ENCODE peak calls at places on chromosomes 7 and 10, in four cellular contexts. Y, J, T and D are unnamed samples.

GRCh38 chr10:43362191-43362839 is 9.1 kb upstream of the FXYD4 start:
- DNase-seq in Y (peak), J (no peak), T (no peak), D (no peak)

GRCh38 chr7:1533569-1534329 is 3.2 kb downstream of the MAFK start:
- DNase-seq in Y (no peak), J (no peak), T (peak), D (no peak)

GRCh38 chr7:111437736-111438135 is 124.6 kb downstream of the IMMP2L start:
- DNase-seq in Y (no peak), J (no peak), T (peak), D (no peak)

GRCh38 chr7:28587211-28587610 is 174.9 kb downstream of the CREB5 start:
- DNase-seq in Y (no peak), J (no peak), T (no peak), D (no peak)

GRCh38 chr7:100162874-100163533 is 4.5 kb upstream of the TRAPPC14 start:
- DNase-seq in Y (no peak), J (no peak), T (no peak), D (no peak)

GRCh38 chr7:106110885-106111670 is 1.0 kb downstream of the SYPL1 start:
- DNase-seq in Y (no peak), J (no peak), T (no peak), D (no peak)

GRCh38 chr10:4623757-4624420 is 202.1 kb upstream of the AKR1E2 start:
- DNase-seq in Y (no peak), J (no peak), T (no peak), D (no peak)

GRCh38 chr7:140526901-140527664 is 47.8 kb upstream of the MKRN1 start:
- DNase-seq in Y (no peak), J (no peak), T (peak), D (peak)

GRCh38 chr10:18436902-18437301 is 214.5 kb downstream of the NSUN6 start:
- DNase-seq in Y (no peak), J (no peak), T (no peak), D (no peak)

GRCh38 chr10:130809761-130810515 is 501.6 kb downstream of the TCERG1L start:
- DNase-seq in Y (no peak), J (no peak), T (no peak), D (no peak)

GRCh38 chr7:19215421-19215820 is 70.2 kb upstream of the FERD3L start:
- DNase-seq in Y (no peak), J (no peak), T (no peak), D (no peak)

GRCh38 chr7:24826662-24827020 is 69.4 kb upstream of the GSDME start:
- DNase-seq in Y (no peak), J (no peak), T (no peak), D (no peak)

GRCh38 chr7:139109983-139110411 is 477 bp upstream of the ZC3HAV1 start:
- DNase-seq in Y (no peak), J (no peak), T (no peak), D (no peak)

GRCh38 chr7:30785786-30786185 is 14.6 kb downstream of the MINDY4 start:
- DNase-seq in Y (no peak), J (no peak), T (no peak), D (no peak)

GRCh38 chr7:10022957-10023356 is 950.7 kb upstream of the PHF14 start:
- DNase-seq in Y (no peak), J (no peak), T (no peak), D (peak)

GRCh38 chr7:25117226-25118047 is 7.6 kb downstream of the CYCS start:
- DNase-seq in Y (peak), J (peak), T (no peak), D (no peak)

GRCh38 chr10:11547111-11547625 is 64.3 kb downstream of the USP6NL start:
- DNase-seq in Y (no peak), J (peak), T (no peak), D (peak)

GRCh38 chr10:131442271-131442670 is 130.8 kb upstream of the TCERG1L start:
- DNase-seq in Y (no peak), J (no peak), T (no peak), D (no peak)

GRCh38 chr10:101291254-101292193 is 62.3 kb upstream of the LBX1 start:
- DNase-seq in Y (no peak), J (peak), T (peak), D (peak)

GRCh38 chr10:94890264-94891022 is 48.0 kb upstream of the CYP2C9 start:
- DNase-seq in Y (no peak), J (no peak), T (no peak), D (no peak)

GRCh38 chr7:157603716-157604115 is 266.9 kb downstream of the DNAJB6 start:
- DNase-seq in Y (no peak), J (no peak), T (no peak), D (no peak)

GRCh38 chr7:156168434-156168833 is 356.2 kb upstream of the SHH start:
- DNase-seq in Y (no peak), J (no peak), T (no peak), D (no peak)

GRCh38 chr10:82969405-82969804 is 1094.4 kb downstream of the NRG3 start:
- DNase-seq in Y (no peak), J (no peak), T (no peak), D (no peak)

GRCh38 chr7:132065193-132065972 is 509.0 kb upstream of the PODXL start:
- DNase-seq in Y (no peak), J (no peak), T (no peak), D (no peak)

GRCh38 chr10:112797221-112797620 is 152.8 kb upstream of the TCF7L2 start:
- DNase-seq in Y (no peak), J (no peak), T (no peak), D (no peak)

DNA sequence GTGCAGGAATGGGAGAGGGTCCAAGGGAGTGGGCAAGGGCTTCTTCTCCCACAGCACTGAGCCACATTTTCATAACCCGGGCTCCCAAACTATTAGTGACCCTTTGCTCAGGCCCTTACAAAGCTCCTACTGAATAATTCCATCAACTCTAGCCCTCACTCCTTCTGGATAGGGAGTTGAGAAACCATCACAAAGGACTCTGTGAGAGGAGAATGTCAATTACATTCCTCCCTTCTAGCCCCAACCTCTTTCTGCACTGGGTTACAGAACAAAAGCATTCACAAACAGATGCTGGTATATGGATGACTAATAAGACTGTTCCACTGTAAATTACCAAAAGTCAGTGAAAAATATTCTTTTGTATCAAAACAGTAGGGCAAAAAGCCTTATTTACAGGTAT is 203.7 kb downstream of the SORCS1 start:
- DNase-seq in Y (no peak), J (no peak), T (no peak), D (no peak)
- TF ChIP-seq FOXK2 in Y (no peak), J (no peak), T (no peak), D (no peak)

GRCh38 chr10:68103867-68104255 is 5.4 kb upstream of the MYPN start:
- DNase-seq in Y (no peak), J (no peak), T (no peak), D (no peak)
- TF ChIP-seq FOXK2 in Y (no peak), J (no peak), T (no peak), D (no peak)

DNA sequence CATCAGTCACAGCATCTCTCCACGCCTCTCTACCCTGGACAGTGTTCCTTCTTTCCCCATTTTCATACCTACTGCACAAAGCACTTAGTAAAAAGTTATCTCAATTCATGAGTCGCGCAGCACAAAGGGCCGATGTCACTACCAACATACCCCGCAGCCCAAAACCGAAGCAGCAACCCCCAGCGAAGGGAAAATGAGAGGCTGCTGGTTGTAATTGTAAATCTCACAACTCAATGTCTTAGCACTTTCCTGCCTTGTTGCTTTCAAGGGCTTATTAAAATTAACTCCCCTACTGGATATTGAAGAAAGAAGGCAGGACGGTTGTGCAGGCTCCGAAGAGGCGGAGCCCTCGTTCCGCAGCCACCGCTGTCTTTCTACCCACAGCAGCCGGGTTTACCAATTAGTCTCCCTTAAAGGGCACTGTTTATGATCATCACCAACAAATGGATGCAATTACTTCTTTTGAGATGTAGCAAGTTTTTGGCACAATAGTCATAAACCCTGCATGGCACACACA is 6.5 kb downstream of the DIP2C start:
- DNase-seq in Y (no peak), J (no peak), T (no peak), D (no peak)
- TF ChIP-seq FOXK2 in Y (no peak), J (no peak), T (no peak), D (no peak)

GRCh38 chr10:9331583-9332008 is 1277.1 kb downstream of the GATA3 start:
- DNase-seq in Y (no peak), J (peak), T (peak), D (peak)
- TF ChIP-seq FOXK2 in Y (no peak), J (no peak), T (no peak), D (no peak)

DNA sequence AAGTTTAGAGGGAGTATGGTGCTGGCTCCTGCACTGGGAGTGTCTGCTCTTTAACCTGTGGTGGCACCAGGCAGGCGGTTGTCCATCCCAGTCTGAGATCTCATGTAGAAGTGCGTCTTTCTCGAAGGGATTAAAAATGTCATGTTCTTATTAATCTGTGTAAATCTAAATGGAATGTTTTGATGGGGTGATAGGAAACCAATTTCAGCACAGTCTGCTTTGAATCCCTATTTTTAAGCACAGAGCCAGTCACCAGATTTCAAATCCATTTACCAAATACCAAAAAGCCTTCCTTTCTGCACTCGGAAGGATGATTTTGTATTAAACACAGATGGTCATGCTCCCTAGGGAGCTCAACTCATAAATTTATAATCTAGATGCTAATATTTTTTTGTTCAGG is 160.6 kb upstream of the AOAH start:
- DNase-seq in Y (no peak), J (no peak), T (no peak), D (no peak)
- TF ChIP-seq FOXK2 in Y (no peak), J (no peak), T (no peak), D (no peak)

DNA sequence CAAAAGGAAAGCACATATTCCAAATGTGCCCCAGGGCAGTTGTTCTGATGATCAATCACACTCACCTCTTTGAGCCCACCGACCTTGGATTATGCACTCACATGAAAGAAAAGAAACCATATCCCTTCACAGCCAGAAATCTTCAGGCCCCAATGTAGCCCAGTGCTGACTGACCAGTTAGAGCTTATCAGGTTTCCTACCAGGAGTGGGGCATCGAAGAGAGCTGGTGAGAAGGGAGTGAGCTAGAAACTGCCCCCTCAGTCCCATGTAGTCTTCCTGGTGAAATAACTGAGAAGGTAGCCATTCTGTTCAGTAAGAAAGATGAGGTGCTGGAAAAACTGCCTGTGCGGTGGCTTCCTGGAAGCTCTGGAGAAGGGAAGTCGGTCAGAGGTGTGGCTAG is 32.2 kb downstream of the NRCAM start:
- DNase-seq in Y (no peak), J (no peak), T (no peak), D (no peak)
- TF ChIP-seq FOXK2 in Y (no peak), J (no peak), T (no peak), D (no peak)

DNA sequence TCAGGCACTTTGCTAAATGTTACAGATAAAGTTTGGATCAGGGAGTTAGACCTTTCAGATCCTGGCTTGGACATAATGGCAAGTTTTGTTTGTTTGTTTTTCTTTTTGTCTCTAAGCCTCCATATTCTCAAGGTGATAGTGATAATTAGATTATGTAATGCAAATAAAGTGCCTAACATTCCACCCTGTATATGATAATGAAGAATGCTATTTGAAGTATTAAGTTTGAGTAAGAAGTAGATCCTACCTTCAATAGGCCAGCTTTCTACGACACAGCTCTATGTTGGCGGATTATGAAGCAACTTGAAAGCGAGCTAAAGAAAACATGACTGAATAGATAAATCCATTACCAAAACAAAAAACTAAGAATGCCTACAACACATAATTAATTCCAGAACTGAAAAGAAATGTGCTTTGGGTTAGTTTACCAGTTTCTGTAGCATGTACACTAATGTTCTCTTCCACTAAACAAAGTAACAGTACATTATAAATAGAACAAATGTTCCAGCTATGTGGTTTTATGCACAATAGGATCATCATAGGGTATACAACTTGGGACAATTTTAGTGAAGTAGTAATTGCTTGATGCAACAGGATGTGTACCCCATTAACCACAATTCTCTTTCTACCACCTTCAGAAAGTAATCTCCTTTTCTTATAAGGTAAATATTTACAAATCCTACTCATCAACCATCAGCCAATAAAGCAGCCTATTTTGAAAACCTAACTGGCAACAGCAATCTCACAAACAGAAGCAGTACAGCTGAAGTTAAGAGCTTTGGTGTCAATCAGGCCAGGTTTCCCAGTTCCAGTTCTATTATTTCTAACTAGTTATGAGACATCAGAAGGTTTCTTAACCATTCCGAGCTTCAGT is 1.5 kb downstream of the SEM1 start:
- DNase-seq in Y (no peak), J (no peak), T (no peak), D (no peak)
- TF ChIP-seq FOXK2 in Y (no peak), J (no peak), T (no peak), D (no peak)

DNA sequence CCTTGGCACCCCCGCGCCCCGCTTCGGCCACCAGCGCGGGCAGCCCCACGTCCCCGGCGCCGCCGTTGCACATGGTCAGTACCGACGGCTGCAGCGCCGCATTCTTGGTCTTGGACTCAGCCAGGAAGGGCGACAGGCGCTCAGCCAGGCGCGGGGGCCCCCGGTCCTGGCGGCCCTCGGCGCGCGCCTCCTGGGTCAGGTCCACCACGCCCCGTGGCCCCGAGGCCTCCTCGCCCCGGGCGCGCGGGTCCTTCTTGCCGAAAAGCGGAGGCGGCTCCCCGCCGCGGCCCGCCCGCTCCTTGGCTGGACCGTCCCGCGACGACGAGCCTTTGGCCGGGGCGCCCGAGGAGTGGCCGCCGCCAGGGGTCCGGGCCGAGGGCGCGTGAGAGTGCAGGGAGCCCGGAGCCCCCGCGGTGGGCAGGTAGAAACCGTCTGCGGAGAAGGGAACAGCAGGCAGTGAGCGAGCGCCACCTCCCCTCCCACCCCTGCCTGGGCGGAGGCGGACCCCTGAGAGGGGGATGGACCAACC is 34.7 kb downstream of the TNRC18 start:
- DNase-seq in Y (no peak), J (no peak), T (no peak), D (no peak)
- TF ChIP-seq FOXK2 in Y (no peak), J (no peak), T (no peak), D (no peak)

DNA sequence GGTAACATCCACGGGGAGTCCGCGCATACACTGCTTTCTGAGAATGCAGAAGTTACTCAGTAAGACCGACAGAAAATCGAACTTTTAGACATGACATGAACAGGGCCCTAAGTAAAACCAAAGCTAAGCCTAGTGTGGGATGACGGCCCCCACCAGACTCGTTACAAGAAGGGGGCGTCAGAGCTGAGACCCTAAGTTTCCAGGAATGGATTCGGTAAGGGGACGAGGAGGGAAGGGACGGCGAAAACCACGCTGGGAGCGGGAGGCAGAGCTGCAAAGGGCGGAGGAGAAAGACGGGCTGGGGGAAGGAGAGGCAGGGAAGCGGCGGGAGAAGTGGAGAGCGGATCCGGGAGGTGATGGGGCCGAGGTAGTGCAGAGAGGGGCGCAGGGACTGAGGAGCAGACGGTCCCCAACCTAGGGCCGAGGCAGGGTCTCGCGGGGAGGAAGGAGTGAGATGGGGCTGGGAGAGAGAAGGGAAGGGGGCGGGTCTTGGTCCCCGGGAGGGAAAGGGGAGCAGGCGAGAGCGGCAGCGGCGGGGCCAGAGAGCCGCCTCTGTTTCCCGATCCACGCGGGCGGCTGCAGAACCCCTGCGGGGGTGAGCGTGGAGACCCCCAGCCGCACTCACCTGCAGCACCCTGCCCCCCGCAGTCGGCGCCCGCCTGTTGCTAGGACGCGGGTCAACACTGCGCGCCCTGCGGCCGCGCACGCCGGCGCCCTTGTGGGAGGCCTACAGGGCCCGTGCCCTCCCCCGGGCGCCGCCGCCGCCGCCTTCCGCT is 513 bp downstream of the ODAD2 start:
- DNase-seq in Y (no peak), J (no peak), T (no peak), D (peak)
- TF ChIP-seq FOXK2 in Y (no peak), J (no peak), T (no peak), D (no peak)